ENCODE peak calls at places on chromosomes 6 and 20, in five cellular contexts. B is NCI-H2227 treated with DMSO at 0.1 percent for 48 hours, H is Right ventricle myocardium superior, J is psoas muscle, N is AG08396. U is an unnamed sample.

GRCh38 chr6:122180132-122180531 is 219.3 kb upstream of the HSF2 start:
- DNase-seq in B (no peak), J (no peak), N (peak; percentile 7), H (no peak), U (no peak)

GRCh38 chr6:136784910-136785746 is 7.1 kb downstream of the MAP3K5 start:
- DNase-seq in B (no peak), H (peak; percentile 74), N (no peak), J (peak; percentile 54), U (peak; percentile 74)

GRCh38 chr6:135451617-135452190 is 45.8 kb downstream of the AHI1 start:
- DNase-seq in J (no peak), B (peak; percentile 28), H (no peak), N (peak; percentile 9), U (no peak)

GRCh38 chr20:1184638-1185315 is at the start of gene TMEM74B:
- DNase-seq in N (peak; percentile 32), H (no peak), J (no peak), B (peak; percentile 1), U (no peak)

GRCh38 chr20:33874129-33874528 is 63.0 kb downstream of the CHMP4B start:
- DNase-seq in H (no peak), J (no peak), B (no peak), N (no peak), U (no peak)

GRCh38 chr6:56230976-56231566 is 16.3 kb downstream of the COL21A1 start:
- DNase-seq in B (no peak), H (no peak), J (no peak), N (no peak), U (no peak)

GRCh38 chr6:5325173-5325572 is 63.9 kb downstream of the FARS2 start:
- DNase-seq in H (no peak), N (no peak), B (no peak), J (no peak), U (no peak)

GRCh38 chr6:139135578-139136545 is 982 bp downstream of the HECA start:
- DNase-seq in B (no peak), N (peak; percentile 51), J (peak; percentile 84), H (peak; percentile 86), U (peak; percentile 88)

GRCh38 chr6:10030942-10031537 is 383.8 kb downstream of the TFAP2A start:
- DNase-seq in J (no peak), H (no peak), N (no peak), B (no peak), U (no peak)

GRCh38 chr20:57544838-57545564 is 15.9 kb upstream of the PCK1 start:
- DNase-seq in H (no peak), J (no peak), B (peak; percentile 9), N (no peak), U (no peak)

GRCh38 chr20:51812861-51813260 is 10.5 kb upstream of the SALL4 start:
- DNase-seq in H (no peak), B (no peak), J (no peak), N (no peak), U (no peak)

GRCh38 chr6:150452642-150453243 is 83.9 kb downstream of the IYD start:
- DNase-seq in H (peak; percentile 49), B (no peak), J (peak; percentile 56), N (no peak), U (no peak)

GRCh38 chr6:39074486-39074885 is 25.9 kb downstream of the GLP1R start:
- DNase-seq in N (no peak), J (no peak), B (no peak), H (no peak), U (no peak)

GRCh38 chr6:95496769-95497426 is 80.4 kb upstream of the MANEA start:
- DNase-seq in N (no peak), J (no peak), H (no peak), B (no peak), U (no peak)

U was measured in activated effector memory CD4-positive, alpha-beta T cell treated with anti-CD3 and anti-CD28 coated beads, Interleukin-2, amount 50 U/mL, for 16 hours.